ENCODE peak calls at places on chromosomes 4 and X, in eight cellular contexts. O, I, X, W, G, E, P and U are unnamed samples.
A peak's percentile ranks its signal among the peaks of the same experiment; 100 is the strongest.

GRCh38 chr4:7005571-7005970 is 37.6 kb upstream of the TADA2B start:
- DNase-seq in O (no peak), I (no peak), X (no peak), W (no peak), G (no peak), E (no peak), P (no peak), U (peak; percentile 7)

GRCh38 chr4:125515016-125515415 is 200.3 kb downstream of the FAT4 start:
- DNase-seq in O (no peak), I (no peak), X (no peak), W (no peak), G (no peak), E (no peak), P (peak; percentile 61), U (no peak)

GRCh38 chr4:147942729-147943128 is 210.8 kb downstream of the ARHGAP10 start:
- DNase-seq in O (no peak), I (no peak), X (no peak), W (no peak), G (no peak), E (no peak), P (peak; percentile 13), U (no peak)

GRCh38 chr4:19987746-19988145 is 264.0 kb upstream of the SLIT2 start:
- DNase-seq in O (peak; percentile 26), I (no peak), X (no peak), W (no peak), G (no peak), E (no peak), P (peak; percentile 75), U (no peak)

GRCh38 chr4:86496094-86497060 is 97.7 kb upstream of the PTPN13 start:
- DNase-seq in O (peak; percentile 6), I (peak; percentile 48), X (no peak), W (no peak), G (peak; percentile 20), E (peak; percentile 52), P (peak; percentile 25), U (no peak)

GRCh38 chr4:156762851-156763250 is 208.7 kb downstream of the PDGFC start:
- DNase-seq in O (no peak), I (no peak), X (no peak), W (no peak), G (no peak), E (no peak), P (no peak), U (no peak)

GRCh38 chr4:174422893-174423256 is 99.4 kb downstream of the HPGD start:
- DNase-seq in O (no peak), I (no peak), X (no peak), W (no peak), G (no peak), E (no peak), P (no peak), U (no peak)

GRCh38 chrX:1658083-1658463 is 43.2 kb downstream of the ASMT start:
- DNase-seq in O (no peak), I (no peak), X (no peak), W (no peak), G (no peak), E (peak; percentile 42), P (no peak), U (no peak)

GRCh38 chrX:140439455-140439854 is 65.4 kb downstream of the SOX3 start:
- DNase-seq in O (no peak), I (no peak), X (no peak), W (no peak), G (no peak), E (no peak), P (peak; percentile 35), U (peak; percentile 70)

GRCh38 chr4:73862357-73862756 is 6.8 kb upstream of the CXCL1 start:
- DNase-seq in O (no peak), I (no peak), X (no peak), W (no peak), G (no peak), E (no peak), P (peak; percentile 45), U (no peak)

GRCh38 chrX:32893751-32894150 is 317.6 kb downstream of the DMD start:
- DNase-seq in O (no peak), I (no peak), X (no peak), W (no peak), G (no peak), E (no peak), P (no peak), U (no peak)

GRCh38 chr4:183576701-183577100 is 71.8 kb downstream of the ING2 start:
- DNase-seq in O (no peak), I (no peak), X (no peak), W (no peak), G (no peak), E (no peak), P (peak; percentile 56), U (no peak)

GRCh38 chr4:163764569-163764968 is 270.1 kb downstream of the TMA16 start:
- DNase-seq in O (no peak), I (no peak), X (no peak), W (no peak), G (no peak), E (no peak), P (peak; percentile 32), U (no peak)

GRCh38 chr4:113725963-113726362 is 35.6 kb downstream of the CAMK2D start:
- DNase-seq in O (no peak), I (no peak), X (no peak), W (no peak), G (no peak), E (no peak), P (no peak), U (no peak)

GRCh38 chr4:113732923-113733527 is 28.5 kb downstream of the CAMK2D start:
- DNase-seq in O (no peak), I (no peak), X (no peak), W (no peak), G (no peak), E (no peak), P (peak; percentile 15), U (no peak)

GRCh38 chr4:113733685-113734084 is 27.9 kb downstream of the CAMK2D start:
- DNase-seq in O (no peak), I (no peak), X (no peak), W (no peak), G (no peak), E (no peak), P (no peak), U (no peak)

GRCh38 chr4:113727802-113728201 is 33.7 kb downstream of the CAMK2D start:
- DNase-seq in O (no peak), I (no peak), X (no peak), W (no peak), G (no peak), E (no peak), P (no peak), U (no peak)

DNA sequence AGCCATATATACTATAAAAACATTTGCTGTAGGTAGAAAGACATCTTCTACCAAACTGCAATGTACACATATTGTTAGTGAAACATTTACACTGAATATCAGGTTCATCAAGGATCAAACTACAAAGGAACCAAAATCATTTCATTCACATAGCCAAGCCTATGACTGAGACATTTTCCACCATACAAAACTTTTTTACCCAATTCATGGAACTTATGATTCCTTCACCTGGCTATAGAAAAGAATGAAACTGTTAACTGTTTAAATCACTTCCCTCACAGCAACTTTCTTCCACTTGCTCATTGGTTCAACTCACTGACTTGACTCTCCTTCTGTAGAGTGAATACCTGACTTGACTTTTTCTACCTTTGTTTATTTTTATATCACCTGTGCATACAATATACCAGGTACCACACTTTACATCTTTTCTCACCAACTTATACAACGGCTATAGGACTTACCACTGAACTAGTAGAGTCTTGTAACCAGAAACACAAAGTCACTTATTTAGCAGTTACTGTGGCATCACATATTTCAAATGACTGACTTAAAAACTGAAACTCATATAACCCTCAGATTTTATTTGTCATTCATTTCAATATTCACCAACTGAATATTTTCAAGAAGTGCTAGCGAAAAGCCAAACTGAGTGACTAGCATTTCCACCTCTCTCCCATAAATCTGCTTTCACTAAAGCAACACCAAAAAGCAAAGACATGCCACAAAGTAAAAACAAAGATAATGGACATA is 30.9 kb downstream of the CAMK2D start:
- DNase-seq in O (no peak), I (no peak), X (no peak), W (no peak), G (no peak), E (no peak), P (no peak), U (no peak)
- TF ChIP-seq CTCF in O (no peak), I (no peak), X (no peak), W (no peak), G (no peak), E (no peak), P (no peak), U (no peak)

DNA sequence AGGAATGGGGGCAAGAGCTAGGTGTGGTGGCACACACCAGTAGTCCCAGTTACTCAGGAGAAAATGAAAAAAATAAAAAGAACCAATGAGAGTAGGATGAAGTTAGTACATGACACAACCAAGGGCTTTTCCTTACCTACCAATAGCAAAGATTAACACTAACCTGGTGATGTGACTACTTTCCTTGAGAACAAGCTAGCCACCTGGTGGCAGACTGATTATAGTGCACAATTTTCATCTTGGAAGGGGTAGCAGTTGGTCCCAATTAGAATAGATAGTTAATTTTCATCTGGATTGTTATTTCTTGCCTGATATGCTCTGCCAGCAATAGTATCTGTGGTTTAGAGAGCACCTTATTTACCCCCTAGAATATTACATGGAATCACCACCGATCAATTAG is 1216.8 kb upstream of the PABPC4L start:
- DNase-seq in O (no peak), I (peak; percentile 7), X (no peak), W (no peak), G (no peak), E (peak; percentile 10), P (peak; percentile 29), U (no peak)
- TF ChIP-seq CTCF in O (peak; percentile 66), I (peak; percentile 10), X (peak; percentile 16), W (no peak), G (no peak), E (peak; percentile 29), P (peak; percentile 58), U (peak; percentile 8)

GRCh38 chr4:30191902-30192301 is 528.3 kb upstream of the PCDH7 start:
- DNase-seq in O (no peak), I (no peak), X (no peak), W (no peak), G (no peak), E (no peak), P (no peak), U (no peak)
- TF ChIP-seq CTCF in O (no peak), I (no peak), X (no peak), W (no peak), G (no peak), E (no peak), P (no peak), U (no peak)

DNA sequence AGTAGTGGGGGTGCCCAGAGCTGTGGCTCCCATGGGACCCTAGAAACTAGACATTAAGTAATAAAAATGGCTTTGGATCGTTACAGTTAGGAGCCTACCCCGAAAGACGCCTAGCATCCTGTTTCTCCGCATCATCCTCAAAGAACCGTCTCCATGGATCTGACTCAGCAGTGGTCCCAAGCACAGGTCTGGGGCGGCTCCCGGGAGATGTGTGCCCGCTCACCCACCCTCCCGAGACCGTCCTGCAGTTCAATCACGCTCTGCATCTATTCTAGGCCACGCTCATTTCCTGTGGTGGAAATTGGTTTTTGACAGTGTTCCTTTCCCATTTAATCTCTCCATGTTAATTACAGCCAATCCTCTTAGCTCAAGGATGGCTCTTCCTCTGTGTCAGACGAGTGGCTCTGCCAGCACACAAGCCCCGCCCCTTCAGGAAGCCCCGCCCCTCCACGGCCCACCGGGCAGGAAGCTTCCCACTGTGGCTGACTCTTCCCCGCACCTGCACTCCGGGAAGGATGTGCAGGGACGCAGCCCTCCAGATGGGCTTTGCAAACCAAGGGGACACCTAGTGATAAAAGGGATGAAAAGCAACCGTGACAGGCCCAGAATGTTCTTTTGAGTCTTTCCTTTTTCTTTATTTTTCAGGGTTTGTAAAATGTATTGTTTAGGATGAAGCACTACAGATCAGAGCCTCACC is 34.5 kb upstream of the HELT start:
- DNase-seq in O (no peak), I (peak; percentile 84), X (no peak), W (no peak), G (peak; percentile 44), E (peak; percentile 74), P (peak; percentile 34), U (peak; percentile 89)
- TF ChIP-seq CTCF in O (peak; percentile 47), I (peak; percentile 56), X (peak; percentile 57), W (peak; percentile 44), G (peak; percentile 53), E (peak; percentile 31), P (peak; percentile 47), U (peak; percentile 35)